ENCODE peak calls at places on chromosomes 4 and X, in six cellular contexts. One of them, this sample, is unnamed.

GRCh38 chr4:83285022-83285387 is 407 bp upstream of the COQ2 start:
- DNase-seq in cardiac fibroblast: peak
- DNase-seq in aorta: no peak
- DNase-seq in CD4-positive, CD25-positive, alpha-beta regulatory T cell: no peak
- DNase-seq in GM23248: peak
- DNase-seq in mucosa of descending colon: no peak
- DNase-seq in this sample: peak

GRCh38 chr4:182141046-182141445 is 102.2 kb upstream of the TENM3 start:
- DNase-seq in aorta: no peak
- DNase-seq in mucosa of descending colon: no peak
- DNase-seq in GM23248: no peak
- DNase-seq in cardiac fibroblast: no peak
- DNase-seq in CD4-positive, CD25-positive, alpha-beta regulatory T cell: no peak
- DNase-seq in this sample: no peak

GRCh38 chr4:71140563-71140962 is 147.1 kb downstream of the DCK start:
- DNase-seq in aorta: no peak
- DNase-seq in cardiac fibroblast: no peak
- DNase-seq in CD4-positive, CD25-positive, alpha-beta regulatory T cell: no peak
- DNase-seq in mucosa of descending colon: no peak
- DNase-seq in GM23248: no peak
- DNase-seq in this sample: no peak

GRCh38 chr4:108885211-108885610 is 122.4 kb upstream of the ETNPPL start:
- DNase-seq in aorta: no peak
- DNase-seq in mucosa of descending colon: no peak
- DNase-seq in cardiac fibroblast: peak
- DNase-seq in CD4-positive, CD25-positive, alpha-beta regulatory T cell: no peak
- DNase-seq in GM23248: peak
- DNase-seq in this sample: peak

GRCh38 chrX:151902813-151903591 is 9.7 kb upstream of the MAGEA4 start:
- DNase-seq in mucosa of descending colon: no peak
- DNase-seq in aorta: peak
- DNase-seq in CD4-positive, CD25-positive, alpha-beta regulatory T cell: no peak
- DNase-seq in cardiac fibroblast: peak
- DNase-seq in GM23248: peak
- DNase-seq in this sample: peak

GRCh38 chr4:52373650-52374049 is 285.5 kb downstream of the USP46 start:
- DNase-seq in mucosa of descending colon: no peak
- DNase-seq in aorta: no peak
- DNase-seq in cardiac fibroblast: no peak
- DNase-seq in CD4-positive, CD25-positive, alpha-beta regulatory T cell: no peak
- DNase-seq in GM23248: no peak
- DNase-seq in this sample: no peak

GRCh38 chr4:8727546-8728510 is 135.3 kb downstream of the CPZ start:
- DNase-seq in mucosa of descending colon: peak
- DNase-seq in CD4-positive, CD25-positive, alpha-beta regulatory T cell: no peak
- DNase-seq in aorta: no peak
- DNase-seq in GM23248: no peak
- DNase-seq in cardiac fibroblast: no peak
- DNase-seq in this sample: no peak

GRCh38 chrX:74925210-74926088 is at the start of gene NEXMIF:
- DNase-seq in cardiac fibroblast: peak
- DNase-seq in CD4-positive, CD25-positive, alpha-beta regulatory T cell: no peak
- DNase-seq in mucosa of descending colon: peak
- DNase-seq in GM23248: peak
- DNase-seq in aorta: peak
- DNase-seq in this sample: peak

GRCh38 chr4:48250343-48250742 is 19.3 kb downstream of the TEC start:
- DNase-seq in aorta: no peak
- DNase-seq in CD4-positive, CD25-positive, alpha-beta regulatory T cell: no peak
- DNase-seq in cardiac fibroblast: no peak
- DNase-seq in mucosa of descending colon: no peak
- DNase-seq in GM23248: no peak
- DNase-seq in this sample: no peak

GRCh38 chr4:10275696-10276095 is 159.1 kb upstream of the WDR1 start:
- DNase-seq in CD4-positive, CD25-positive, alpha-beta regulatory T cell: no peak
- DNase-seq in cardiac fibroblast: no peak
- DNase-seq in GM23248: peak
- DNase-seq in mucosa of descending colon: no peak
- DNase-seq in aorta: no peak
- DNase-seq in this sample: no peak

GRCh38 chrX:32741910-32742309 is 469.4 kb downstream of the DMD start:
- DNase-seq in mucosa of descending colon: no peak
- DNase-seq in CD4-positive, CD25-positive, alpha-beta regulatory T cell: no peak
- DNase-seq in aorta: no peak
- DNase-seq in cardiac fibroblast: no peak
- DNase-seq in GM23248: no peak
- DNase-seq in this sample: no peak

GRCh38 chrX:149527705-149528104 is 13.1 kb upstream of the EOLA1 start:
- DNase-seq in mucosa of descending colon: no peak
- DNase-seq in GM23248: peak
- DNase-seq in cardiac fibroblast: peak
- DNase-seq in aorta: no peak
- DNase-seq in CD4-positive, CD25-positive, alpha-beta regulatory T cell: peak
- DNase-seq in this sample: peak

GRCh38 chrX:41956027-41956426 is 32.7 kb upstream of the CASK start:
- DNase-seq in aorta: no peak
- DNase-seq in cardiac fibroblast: peak
- DNase-seq in GM23248: peak
- DNase-seq in mucosa of descending colon: no peak
- DNase-seq in CD4-positive, CD25-positive, alpha-beta regulatory T cell: no peak
- DNase-seq in this sample: no peak

GRCh38 chrX:56788717-56789122 is 59.7 kb downstream of the NBDY start:
- DNase-seq in GM23248: no peak
- DNase-seq in aorta: no peak
- DNase-seq in CD4-positive, CD25-positive, alpha-beta regulatory T cell: peak
- DNase-seq in mucosa of descending colon: no peak
- DNase-seq in cardiac fibroblast: no peak
- DNase-seq in this sample: peak

GRCh38 chrX:47174376-47174775 is 19.3 kb upstream of the UBA1 start:
- DNase-seq in aorta: peak
- DNase-seq in cardiac fibroblast: no peak
- DNase-seq in GM23248: no peak
- DNase-seq in CD4-positive, CD25-positive, alpha-beta regulatory T cell: no peak
- DNase-seq in mucosa of descending colon: no peak
- DNase-seq in this sample: no peak

GRCh38 chrX:1400731-1401471 is 9.0 kb upstream of the SLC25A6 start:
- DNase-seq in aorta: peak
- DNase-seq in GM23248: no peak
- DNase-seq in CD4-positive, CD25-positive, alpha-beta regulatory T cell: no peak
- DNase-seq in cardiac fibroblast: no peak
- DNase-seq in mucosa of descending colon: peak
- DNase-seq in this sample: no peak

GRCh38 chr4:180615746-180616145 is 1627.5 kb upstream of the TENM3 start:
- DNase-seq in cardiac fibroblast: no peak
- DNase-seq in mucosa of descending colon: no peak
- DNase-seq in CD4-positive, CD25-positive, alpha-beta regulatory T cell: no peak
- DNase-seq in aorta: no peak
- DNase-seq in GM23248: no peak
- DNase-seq in this sample: no peak

GRCh38 chr4:78703079-78703478 is 73.1 kb upstream of the BMP2K start:
- DNase-seq in mucosa of descending colon: no peak
- DNase-seq in CD4-positive, CD25-positive, alpha-beta regulatory T cell: no peak
- DNase-seq in GM23248: no peak
- DNase-seq in aorta: no peak
- DNase-seq in cardiac fibroblast: no peak
- DNase-seq in this sample: no peak

GRCh38 chrX:154317391-154318000 is 21.9 kb downstream of the TKTL1 start:
- DNase-seq in GM23248: peak
- DNase-seq in CD4-positive, CD25-positive, alpha-beta regulatory T cell: peak
- DNase-seq in cardiac fibroblast: peak
- DNase-seq in mucosa of descending colon: no peak
- DNase-seq in aorta: no peak
- DNase-seq in this sample: peak

GRCh38 chrX:30851459-30851858 is 37.6 kb downstream of the TAB3 start:
- DNase-seq in aorta: no peak
- DNase-seq in GM23248: no peak
- DNase-seq in mucosa of descending colon: no peak
- DNase-seq in cardiac fibroblast: no peak
- DNase-seq in CD4-positive, CD25-positive, alpha-beta regulatory T cell: no peak
- DNase-seq in this sample: no peak

GRCh38 chr4:156638925-156639605 is 332.5 kb downstream of the PDGFC start:
- DNase-seq in cardiac fibroblast: peak
- DNase-seq in GM23248: peak
- DNase-seq in CD4-positive, CD25-positive, alpha-beta regulatory T cell: no peak
- DNase-seq in mucosa of descending colon: no peak
- DNase-seq in aorta: peak
- DNase-seq in this sample: peak

GRCh38 chr4:8588196-8588470 is 4.4 kb upstream of the CPZ start:
- DNase-seq in cardiac fibroblast: no peak
- DNase-seq in GM23248: no peak
- DNase-seq in mucosa of descending colon: no peak
- DNase-seq in CD4-positive, CD25-positive, alpha-beta regulatory T cell: no peak
- DNase-seq in aorta: no peak
- DNase-seq in this sample: no peak

GRCh38 chr4:186081202-186081807 is 12.3 kb downstream of the TLR3 start:
- DNase-seq in GM23248: no peak
- DNase-seq in CD4-positive, CD25-positive, alpha-beta regulatory T cell: no peak
- DNase-seq in mucosa of descending colon: no peak
- DNase-seq in cardiac fibroblast: no peak
- DNase-seq in aorta: no peak
- DNase-seq in this sample: no peak

GRCh38 chr4:105389167-105389566 is 84.7 kb downstream of the PPA2 start:
- DNase-seq in aorta: no peak
- DNase-seq in mucosa of descending colon: no peak
- DNase-seq in CD4-positive, CD25-positive, alpha-beta regulatory T cell: no peak
- DNase-seq in GM23248: peak
- DNase-seq in cardiac fibroblast: peak
- DNase-seq in this sample: peak

GRCh38 chr4:76211769-76212168 is 1.9 kb downstream of the SCARB2 start:
- DNase-seq in CD4-positive, CD25-positive, alpha-beta regulatory T cell: no peak
- DNase-seq in mucosa of descending colon: no peak
- DNase-seq in GM23248: peak
- DNase-seq in cardiac fibroblast: no peak
- DNase-seq in aorta: no peak
- DNase-seq in this sample: no peak
- H3K4me3 ChIP-seq in CD4-positive, CD25-positive, alpha-beta regulatory T cell: peak
- H3K4me3 ChIP-seq in mucosa of descending colon: no peak
- H3K4me3 ChIP-seq in GM23248: peak
- H3K4me3 ChIP-seq in cardiac fibroblast: peak
- H3K4me3 ChIP-seq in aorta: peak
- H3K4me3 ChIP-seq in this sample: peak

DNA sequence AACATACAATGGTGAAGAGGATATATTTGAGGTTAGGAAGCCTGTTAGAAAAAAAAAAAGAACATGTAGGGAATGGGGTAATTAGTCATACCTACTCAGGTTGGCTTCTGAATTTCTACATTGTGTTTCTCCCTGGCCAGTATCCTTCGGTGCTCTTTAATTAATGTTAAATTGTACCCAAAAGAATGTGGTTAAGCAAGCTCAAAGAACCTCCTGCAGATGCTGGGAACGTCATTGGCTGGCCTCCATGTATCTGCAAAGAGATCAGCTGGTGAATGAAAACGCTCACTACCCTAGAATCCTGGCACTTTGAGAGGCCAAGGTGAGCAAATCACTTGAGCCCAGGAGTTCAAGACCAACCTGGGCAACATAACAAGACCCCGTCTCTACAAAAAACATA is 942.3 kb upstream of the PRKX start:
- DNase-seq in CD4-positive, CD25-positive, alpha-beta regulatory T cell: no peak
- DNase-seq in GM23248: no peak
- DNase-seq in cardiac fibroblast: no peak
- DNase-seq in aorta: no peak
- DNase-seq in mucosa of descending colon: no peak
- DNase-seq in this sample: no peak
- H3K4me3 ChIP-seq in CD4-positive, CD25-positive, alpha-beta regulatory T cell: no peak
- H3K4me3 ChIP-seq in GM23248: no peak
- H3K4me3 ChIP-seq in cardiac fibroblast: no peak
- H3K4me3 ChIP-seq in aorta: no peak
- H3K4me3 ChIP-seq in mucosa of descending colon: no peak
- H3K4me3 ChIP-seq in this sample: no peak

DNA sequence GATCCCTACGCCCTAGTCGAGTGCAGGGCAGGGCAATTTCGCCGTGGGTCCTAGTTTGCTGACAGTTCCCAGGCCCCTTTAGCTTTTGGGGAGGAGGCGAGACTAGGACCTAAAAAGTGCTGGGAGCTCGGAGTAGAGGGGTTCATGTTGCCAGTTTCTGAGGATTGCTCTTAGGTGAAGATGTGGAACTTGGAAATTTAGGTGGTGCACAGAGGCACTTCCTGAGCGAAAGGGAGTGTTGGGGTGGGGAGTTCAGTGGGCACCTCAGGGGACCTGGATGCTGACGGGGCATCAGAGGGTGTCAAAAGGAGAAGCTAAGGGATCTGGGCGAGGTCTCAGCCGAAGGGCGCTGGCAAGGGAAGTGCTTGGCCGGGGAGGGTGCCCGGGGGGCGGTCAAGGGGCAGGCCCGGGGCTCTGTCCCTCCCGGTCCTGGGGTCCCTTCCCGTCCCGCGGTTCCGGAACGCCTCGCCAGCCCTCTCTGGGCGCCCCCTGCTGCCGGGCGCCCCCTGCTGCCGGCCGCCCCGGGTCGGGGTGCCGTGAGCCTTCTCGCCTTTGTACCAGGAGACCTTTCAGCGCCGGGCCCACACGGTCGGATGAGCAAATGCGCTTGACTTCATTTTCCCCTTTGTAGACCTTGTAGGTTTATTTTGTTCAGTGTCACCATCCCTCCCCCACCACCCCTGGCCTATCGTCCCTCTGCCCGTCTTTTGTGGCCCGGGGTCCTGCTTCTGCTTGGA is 3.0 kb upstream of the PHOX2B start:
- DNase-seq in CD4-positive, CD25-positive, alpha-beta regulatory T cell: no peak
- DNase-seq in GM23248: no peak
- DNase-seq in mucosa of descending colon: no peak
- DNase-seq in aorta: no peak
- DNase-seq in cardiac fibroblast: no peak
- DNase-seq in this sample: no peak
- H3K4me3 ChIP-seq in CD4-positive, CD25-positive, alpha-beta regulatory T cell: no peak
- H3K4me3 ChIP-seq in GM23248: no peak
- H3K4me3 ChIP-seq in mucosa of descending colon: no peak
- H3K4me3 ChIP-seq in aorta: no peak
- H3K4me3 ChIP-seq in cardiac fibroblast: no peak
- H3K4me3 ChIP-seq in this sample: no peak

GRCh38 chrX:131745942-131746489 is 202.1 kb downstream of the OR13H1 start:
- DNase-seq in cardiac fibroblast: no peak
- DNase-seq in aorta: no peak
- DNase-seq in GM23248: no peak
- DNase-seq in mucosa of descending colon: no peak
- DNase-seq in CD4-positive, CD25-positive, alpha-beta regulatory T cell: no peak
- DNase-seq in this sample: no peak

GRCh38 chrX:131752493-131753198 is 208.8 kb downstream of the OR13H1 start:
- DNase-seq in GM23248: no peak
- DNase-seq in CD4-positive, CD25-positive, alpha-beta regulatory T cell: peak
- DNase-seq in cardiac fibroblast: no peak
- DNase-seq in mucosa of descending colon: peak
- DNase-seq in aorta: peak
- DNase-seq in this sample: no peak

GRCh38 chrX:131746491-131746968 is 202.7 kb downstream of the OR13H1 start:
- DNase-seq in GM23248: no peak
- DNase-seq in CD4-positive, CD25-positive, alpha-beta regulatory T cell: peak
- DNase-seq in aorta: peak
- DNase-seq in cardiac fibroblast: no peak
- DNase-seq in mucosa of descending colon: peak
- DNase-seq in this sample: no peak

DNA sequence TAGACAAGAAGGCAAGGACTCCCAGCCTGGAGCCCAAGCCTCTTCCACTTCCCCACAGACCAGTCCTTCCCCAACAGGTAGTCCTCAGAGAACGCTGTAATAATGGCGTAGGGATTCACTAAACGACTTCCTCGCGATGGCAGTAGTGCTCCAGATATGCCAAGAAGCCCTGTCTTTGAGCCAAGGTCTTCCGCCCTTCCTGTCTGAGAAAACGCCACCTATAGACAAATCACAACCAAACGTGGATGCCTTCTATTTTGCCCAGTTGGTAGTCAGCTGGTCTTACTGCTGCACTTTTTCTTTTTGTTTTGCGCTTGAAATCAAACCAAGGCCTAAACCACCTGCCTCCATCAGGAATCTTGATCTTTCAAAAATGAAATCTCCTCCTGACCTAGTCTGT is 203.3 kb downstream of the OR13H1 start:
- DNase-seq in cardiac fibroblast: no peak
- DNase-seq in aorta: peak
- DNase-seq in GM23248: no peak
- DNase-seq in CD4-positive, CD25-positive, alpha-beta regulatory T cell: peak
- DNase-seq in mucosa of descending colon: no peak
- DNase-seq in this sample: no peak
- H3K4me3 ChIP-seq in cardiac fibroblast: no peak
- H3K4me3 ChIP-seq in aorta: peak
- H3K4me3 ChIP-seq in GM23248: no peak
- H3K4me3 ChIP-seq in CD4-positive, CD25-positive, alpha-beta regulatory T cell: peak
- H3K4me3 ChIP-seq in mucosa of descending colon: no peak
- H3K4me3 ChIP-seq in this sample: no peak

This sample was measured in fibroblast of pulmonary artery.